ENCODE peak calls at places on chromosomes 11 and 22, in nine cellular contexts. One of them, this sample, is unnamed.
A peak's percentile ranks its signal among the peaks of the same experiment; 100 is the strongest.

GRCh38 chr11:116312560-116313340 is 460.0 kb downstream of the BUD13 start:
- DNase-seq in AG04450: no peak
- DNase-seq in CD8-positive, alpha-beta memory T cell: no peak
- DNase-seq in MM.1S: no peak
- DNase-seq in heart left ventricle: peak; percentile 92
- DNase-seq in coronary artery: no peak
- DNase-seq in mesenchymal stem cell: no peak
- DNase-seq in upper lobe of right lung: peak; percentile 90
- DNase-seq in adrenal gland: peak; percentile 96
- DNase-seq in this sample: peak; percentile 48

GRCh38 chr11:1829039-1829820 is 5.6 kb upstream of the SYT8 start:
- DNase-seq in coronary artery: no peak
- DNase-seq in AG04450: no peak
- DNase-seq in upper lobe of right lung: peak; percentile 75
- DNase-seq in heart left ventricle: peak; percentile 15
- DNase-seq in CD8-positive, alpha-beta memory T cell: no peak
- DNase-seq in mesenchymal stem cell: peak; percentile 49
- DNase-seq in MM.1S: no peak
- DNase-seq in adrenal gland: no peak
- DNase-seq in this sample: peak; percentile 67

GRCh38 chr11:100857236-100858005 is 170.3 kb downstream of the ARHGAP42 start:
- DNase-seq in CD8-positive, alpha-beta memory T cell: no peak
- DNase-seq in adrenal gland: no peak
- DNase-seq in AG04450: no peak
- DNase-seq in upper lobe of right lung: no peak
- DNase-seq in heart left ventricle: no peak
- DNase-seq in coronary artery: no peak
- DNase-seq in mesenchymal stem cell: no peak
- DNase-seq in MM.1S: no peak
- DNase-seq in this sample: no peak

GRCh38 chr11:499201-500076 is 7.6 kb downstream of the RNH1 start:
- DNase-seq in AG04450: no peak
- DNase-seq in heart left ventricle: peak; percentile 18
- DNase-seq in MM.1S: no peak
- DNase-seq in coronary artery: no peak
- DNase-seq in adrenal gland: no peak
- DNase-seq in upper lobe of right lung: no peak
- DNase-seq in CD8-positive, alpha-beta memory T cell: no peak
- DNase-seq in mesenchymal stem cell: no peak
- DNase-seq in this sample: no peak

GRCh38 chr22:48890693-48891554 is 936.7 kb downstream of the BRD1 start:
- DNase-seq in upper lobe of right lung: peak; percentile 42
- DNase-seq in adrenal gland: peak; percentile 14
- DNase-seq in mesenchymal stem cell: no peak
- DNase-seq in AG04450: no peak
- DNase-seq in MM.1S: no peak
- DNase-seq in CD8-positive, alpha-beta memory T cell: no peak
- DNase-seq in coronary artery: peak; percentile 29
- DNase-seq in heart left ventricle: no peak
- DNase-seq in this sample: no peak

GRCh38 chr11:10606536-10607208 is 38.2 kb upstream of the LYVE1 start:
- DNase-seq in MM.1S: no peak
- DNase-seq in adrenal gland: no peak
- DNase-seq in upper lobe of right lung: no peak
- DNase-seq in heart left ventricle: no peak
- DNase-seq in CD8-positive, alpha-beta memory T cell: no peak
- DNase-seq in coronary artery: no peak
- DNase-seq in mesenchymal stem cell: peak; percentile 81
- DNase-seq in AG04450: peak; percentile 73
- DNase-seq in this sample: peak; percentile 57

GRCh38 chr22:49685686-49686085 is 142.0 kb downstream of the BRD1 start:
- DNase-seq in AG04450: no peak
- DNase-seq in coronary artery: peak; percentile 56
- DNase-seq in adrenal gland: no peak
- DNase-seq in upper lobe of right lung: no peak
- DNase-seq in mesenchymal stem cell: no peak
- DNase-seq in CD8-positive, alpha-beta memory T cell: no peak
- DNase-seq in heart left ventricle: no peak
- DNase-seq in MM.1S: no peak
- DNase-seq in this sample: no peak

GRCh38 chr11:36452231-36452630 is 57.8 kb downstream of the TRAF6 start:
- DNase-seq in MM.1S: no peak
- DNase-seq in upper lobe of right lung: no peak
- DNase-seq in adrenal gland: no peak
- DNase-seq in AG04450: no peak
- DNase-seq in heart left ventricle: no peak
- DNase-seq in coronary artery: no peak
- DNase-seq in mesenchymal stem cell: peak; percentile 68
- DNase-seq in CD8-positive, alpha-beta memory T cell: no peak
- DNase-seq in this sample: peak; percentile 65

GRCh38 chr11:99015634-99016454 is 4.9 kb upstream of the CNTN5 start:
- DNase-seq in MM.1S: peak; percentile 67
- DNase-seq in coronary artery: no peak
- DNase-seq in heart left ventricle: no peak
- DNase-seq in mesenchymal stem cell: peak; percentile 52
- DNase-seq in adrenal gland: no peak
- DNase-seq in CD8-positive, alpha-beta memory T cell: peak; percentile 19
- DNase-seq in upper lobe of right lung: no peak
- DNase-seq in AG04450: peak; percentile 4
- DNase-seq in this sample: peak; percentile 24

GRCh38 chr11:79198898-79199250 is 242.0 kb downstream of the TENM4 start:
- DNase-seq in MM.1S: no peak
- DNase-seq in AG04450: peak; percentile 16
- DNase-seq in mesenchymal stem cell: peak; percentile 12
- DNase-seq in coronary artery: no peak
- DNase-seq in adrenal gland: no peak
- DNase-seq in heart left ventricle: no peak
- DNase-seq in upper lobe of right lung: no peak
- DNase-seq in CD8-positive, alpha-beta memory T cell: no peak
- DNase-seq in this sample: no peak

GRCh38 chr11:79200398-79201070 is 240.3 kb downstream of the TENM4 start:
- DNase-seq in AG04450: no peak
- DNase-seq in upper lobe of right lung: no peak
- DNase-seq in mesenchymal stem cell: no peak
- DNase-seq in CD8-positive, alpha-beta memory T cell: no peak
- DNase-seq in coronary artery: no peak
- DNase-seq in heart left ventricle: no peak
- DNase-seq in adrenal gland: no peak
- DNase-seq in MM.1S: no peak
- DNase-seq in this sample: no peak

GRCh38 chr11:79201637-79202347 is 239.0 kb downstream of the TENM4 start:
- DNase-seq in mesenchymal stem cell: no peak
- DNase-seq in coronary artery: no peak
- DNase-seq in heart left ventricle: no peak
- DNase-seq in adrenal gland: no peak
- DNase-seq in upper lobe of right lung: no peak
- DNase-seq in AG04450: no peak
- DNase-seq in CD8-positive, alpha-beta memory T cell: no peak
- DNase-seq in MM.1S: no peak
- DNase-seq in this sample: no peak

GRCh38 chr11:79198203-79198897 is 242.5 kb downstream of the TENM4 start:
- DNase-seq in coronary artery: no peak
- DNase-seq in adrenal gland: no peak
- DNase-seq in CD8-positive, alpha-beta memory T cell: no peak
- DNase-seq in mesenchymal stem cell: no peak
- DNase-seq in heart left ventricle: peak; percentile 37
- DNase-seq in AG04450: no peak
- DNase-seq in upper lobe of right lung: no peak
- DNase-seq in MM.1S: no peak
- DNase-seq in this sample: no peak

DNA sequence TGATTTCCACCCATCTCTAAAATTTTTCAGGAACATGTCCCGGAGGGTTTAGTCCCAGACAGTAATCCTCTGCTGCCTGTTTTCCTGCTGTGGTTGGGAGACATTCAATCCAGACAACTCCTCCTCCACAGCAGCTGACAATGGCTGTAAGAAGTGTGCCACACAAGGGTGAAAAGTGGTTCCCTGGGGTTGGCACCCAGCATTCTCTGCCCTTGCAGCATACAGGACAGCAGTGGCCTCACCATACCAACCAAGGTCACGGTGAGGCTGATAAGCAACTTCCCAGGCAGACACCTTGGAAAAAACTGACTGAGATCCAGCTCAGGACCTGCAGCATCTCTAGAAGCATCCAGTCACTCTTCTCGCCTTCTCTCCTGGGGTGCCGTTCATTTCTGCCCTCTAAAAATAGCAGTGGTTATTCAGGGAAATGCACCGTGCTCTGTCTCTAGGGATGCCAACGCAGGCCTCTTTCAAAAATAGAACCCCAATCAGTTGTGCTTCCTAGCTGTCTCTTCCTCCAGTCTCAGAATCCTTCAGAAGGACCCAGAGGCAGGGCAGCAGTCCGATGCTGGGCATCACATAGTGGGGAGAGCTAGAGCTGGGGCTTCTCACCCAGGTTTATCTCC is 241.0 kb downstream of the TENM4 start:
- DNase-seq in mesenchymal stem cell: no peak
- DNase-seq in AG04450: no peak
- DNase-seq in coronary artery: no peak
- DNase-seq in upper lobe of right lung: no peak
- DNase-seq in MM.1S: no peak
- DNase-seq in heart left ventricle: peak; percentile 31
- DNase-seq in CD8-positive, alpha-beta memory T cell: no peak
- DNase-seq in adrenal gland: no peak
- DNase-seq in this sample: no peak
- H3K27ac ChIP-seq in mesenchymal stem cell: no peak overlapping the region
- H3K27ac ChIP-seq in AG04450: no peak overlapping the region
- H3K27ac ChIP-seq in coronary artery: peak overlapping the region; percentile 20
- H3K27ac ChIP-seq in upper lobe of right lung: no peak overlapping the region
- H3K27ac ChIP-seq in MM.1S: no peak overlapping the region
- H3K27ac ChIP-seq in heart left ventricle: peak overlapping the region; percentile 28
- H3K27ac ChIP-seq in CD8-positive, alpha-beta memory T cell: no peak overlapping the region
- H3K27ac ChIP-seq in adrenal gland: no peak overlapping the region
- H3K27ac ChIP-seq in this sample: no peak overlapping the region

DNA sequence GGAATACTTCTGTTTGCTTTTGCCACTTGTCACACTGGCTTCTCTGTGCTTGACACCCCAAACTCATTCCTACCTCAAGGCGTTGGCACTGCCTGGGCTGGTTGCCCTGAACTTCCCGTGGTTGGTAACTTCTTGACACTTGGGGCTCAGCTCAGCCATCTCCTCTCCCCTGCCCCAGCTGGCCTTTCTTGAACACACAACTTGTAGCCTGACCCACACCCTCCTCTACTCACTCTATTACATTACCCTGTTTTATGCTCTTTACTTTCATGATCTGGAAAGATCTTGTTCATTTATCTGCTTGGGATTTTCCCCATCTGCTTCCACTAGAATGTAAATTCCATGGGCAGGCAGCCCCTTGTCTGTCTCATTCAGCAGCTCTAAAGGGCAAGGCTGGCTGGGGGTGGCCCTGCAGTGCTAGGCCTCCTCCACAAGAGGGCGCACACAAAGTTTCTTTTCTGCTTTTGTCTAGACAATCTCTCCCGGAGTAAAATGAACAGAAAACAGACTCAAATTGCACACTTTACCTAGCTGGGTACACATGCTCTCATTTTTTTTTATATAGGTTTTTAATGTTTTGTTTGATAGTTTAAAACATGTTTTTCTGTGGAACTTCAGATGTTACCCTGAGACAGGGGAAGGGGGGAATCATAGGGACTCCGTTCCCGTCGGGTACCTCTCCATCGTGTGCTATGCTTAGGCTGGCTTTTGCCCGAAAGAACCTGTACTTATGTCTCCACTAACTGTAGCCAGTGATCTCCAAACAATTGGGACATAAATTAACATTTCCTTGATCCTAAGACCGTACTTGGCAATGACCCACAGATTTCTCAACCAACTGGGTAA is 16.4 kb upstream of the MRGPRX2 start:
- DNase-seq in heart left ventricle: no peak
- DNase-seq in coronary artery: no peak
- DNase-seq in MM.1S: peak; percentile 57
- DNase-seq in AG04450: no peak
- DNase-seq in adrenal gland: peak; percentile 85
- DNase-seq in CD8-positive, alpha-beta memory T cell: peak; percentile 39
- DNase-seq in mesenchymal stem cell: peak; percentile 57
- DNase-seq in upper lobe of right lung: peak; percentile 71
- DNase-seq in this sample: no peak
- H3K27ac ChIP-seq in heart left ventricle: no peak overlapping the region
- H3K27ac ChIP-seq in coronary artery: no peak overlapping the region
- H3K27ac ChIP-seq in MM.1S: no peak overlapping the region
- H3K27ac ChIP-seq in AG04450: no peak overlapping the region
- H3K27ac ChIP-seq in adrenal gland: no peak overlapping the region
- H3K27ac ChIP-seq in CD8-positive, alpha-beta memory T cell: no peak overlapping the region
- H3K27ac ChIP-seq in mesenchymal stem cell: no peak overlapping the region
- H3K27ac ChIP-seq in upper lobe of right lung: no peak overlapping the region
- H3K27ac ChIP-seq in this sample: no peak overlapping the region

GRCh38 chr11:15835705-15836411 is 520.5 kb downstream of the SOX6 start:
- DNase-seq in mesenchymal stem cell: no peak
- DNase-seq in CD8-positive, alpha-beta memory T cell: no peak
- DNase-seq in adrenal gland: no peak
- DNase-seq in MM.1S: no peak
- DNase-seq in upper lobe of right lung: no peak
- DNase-seq in coronary artery: no peak
- DNase-seq in heart left ventricle: no peak
- DNase-seq in AG04450: no peak
- DNase-seq in this sample: no peak
- H3K27ac ChIP-seq in mesenchymal stem cell: no peak overlapping the region
- H3K27ac ChIP-seq in CD8-positive, alpha-beta memory T cell: no peak overlapping the region
- H3K27ac ChIP-seq in adrenal gland: no peak overlapping the region
- H3K27ac ChIP-seq in MM.1S: no peak overlapping the region
- H3K27ac ChIP-seq in upper lobe of right lung: no peak overlapping the region
- H3K27ac ChIP-seq in coronary artery: no peak overlapping the region
- H3K27ac ChIP-seq in heart left ventricle: no peak overlapping the region
- H3K27ac ChIP-seq in AG04450: no peak overlapping the region
- H3K27ac ChIP-seq in this sample: no peak overlapping the region

GRCh38 chr11:121236115-121237001 is 56.2 kb upstream of the SC5D start:
- DNase-seq in coronary artery: no peak
- DNase-seq in upper lobe of right lung: no peak
- DNase-seq in heart left ventricle: no peak
- DNase-seq in mesenchymal stem cell: peak; percentile 65
- DNase-seq in AG04450: no peak
- DNase-seq in CD8-positive, alpha-beta memory T cell: no peak
- DNase-seq in MM.1S: peak; percentile 23
- DNase-seq in adrenal gland: no peak
- DNase-seq in this sample: peak; percentile 80

GRCh38 chr11:121241300-121242176 is 51.0 kb upstream of the SC5D start:
- DNase-seq in CD8-positive, alpha-beta memory T cell: no peak
- DNase-seq in mesenchymal stem cell: no peak
- DNase-seq in coronary artery: no peak
- DNase-seq in MM.1S: no peak
- DNase-seq in AG04450: no peak
- DNase-seq in upper lobe of right lung: no peak
- DNase-seq in heart left ventricle: no peak
- DNase-seq in adrenal gland: no peak
- DNase-seq in this sample: no peak

GRCh38 chr11:121237686-121238658 is 54.6 kb upstream of the SC5D start:
- DNase-seq in CD8-positive, alpha-beta memory T cell: no peak
- DNase-seq in MM.1S: no peak
- DNase-seq in coronary artery: no peak
- DNase-seq in mesenchymal stem cell: peak; percentile 40
- DNase-seq in upper lobe of right lung: no peak
- DNase-seq in AG04450: no peak
- DNase-seq in heart left ventricle: no peak
- DNase-seq in adrenal gland: no peak
- DNase-seq in this sample: peak; percentile 96

GRCh38 chr11:121244861-121245260 is 47.7 kb upstream of the SC5D start:
- DNase-seq in AG04450: no peak
- DNase-seq in MM.1S: no peak
- DNase-seq in heart left ventricle: no peak
- DNase-seq in upper lobe of right lung: no peak
- DNase-seq in adrenal gland: no peak
- DNase-seq in CD8-positive, alpha-beta memory T cell: no peak
- DNase-seq in coronary artery: no peak
- DNase-seq in mesenchymal stem cell: no peak
- DNase-seq in this sample: peak; percentile 21

GRCh38 chr11:121240650-121241299 is 51.8 kb upstream of the SC5D start:
- DNase-seq in MM.1S: no peak
- DNase-seq in adrenal gland: no peak
- DNase-seq in heart left ventricle: no peak
- DNase-seq in upper lobe of right lung: no peak
- DNase-seq in coronary artery: no peak
- DNase-seq in AG04450: no peak
- DNase-seq in CD8-positive, alpha-beta memory T cell: no peak
- DNase-seq in mesenchymal stem cell: no peak
- DNase-seq in this sample: peak; percentile 75
- H3K27ac ChIP-seq in MM.1S: no peak overlapping the region
- H3K27ac ChIP-seq in adrenal gland: no peak overlapping the region
- H3K27ac ChIP-seq in heart left ventricle: no peak overlapping the region
- H3K27ac ChIP-seq in upper lobe of right lung: no peak overlapping the region
- H3K27ac ChIP-seq in coronary artery: no peak overlapping the region
- H3K27ac ChIP-seq in AG04450: no peak overlapping the region
- H3K27ac ChIP-seq in CD8-positive, alpha-beta memory T cell: no peak overlapping the region
- H3K27ac ChIP-seq in mesenchymal stem cell: no peak overlapping the region
- H3K27ac ChIP-seq in this sample: peak overlapping the region; percentile 10

This sample was measured in astrocyte.